ENCODE peak calls at places on chromosomes 7 and 10, in eight cellular contexts. T is brain microvascular endothelial cell, H is A549, O is IMR-90, W is ovary, I is pancreas, K is psoas muscle, N is Peyer's patch. U is an unnamed sample.

GRCh38 chr10:118773041-118773440 is 18.3 kb upstream of the CACUL1 start:
- DNase-seq in O (no peak), I (no peak), K (no peak), N (no peak), W (no peak), H (no peak), T (no peak), U (no peak)

GRCh38 chr10:132627736-132628512 is 90.3 kb downstream of the INPP5A start:
- DNase-seq in H (no peak), O (peak), K (peak), N (peak), I (no peak), T (peak), W (peak), U (no peak)

GRCh38 chr10:75469018-75469616 is 37.7 kb downstream of the LRMDA start:
- DNase-seq in W (no peak), K (peak), O (peak), T (peak), H (peak), N (no peak), I (no peak), U (peak)

GRCh38 chr10:10927608-10928007 is 90.1 kb upstream of the CELF2 start:
- DNase-seq in N (no peak), I (no peak), O (no peak), T (no peak), H (no peak), W (no peak), K (no peak), U (no peak)

GRCh38 chr10:75617485-75618155 is 186.2 kb downstream of the LRMDA start:
- DNase-seq in K (peak), T (no peak), I (no peak), H (no peak), N (no peak), W (no peak), O (no peak), U (no peak)

GRCh38 chr10:108439397-108439796 is 1274.9 kb upstream of the SORCS1 start:
- DNase-seq in K (no peak), H (no peak), W (no peak), I (no peak), O (no peak), N (no peak), T (no peak), U (no peak)

GRCh38 chr10:7432884-7433726 is 22.3 kb upstream of the SFMBT2 start:
- DNase-seq in W (no peak), O (no peak), I (no peak), T (no peak), K (no peak), H (no peak), N (no peak), U (no peak)

GRCh38 chr7:85186521-85187241 is at the start of gene SEMA3D:
- DNase-seq in N (peak), O (peak), H (peak), T (peak), K (peak), W (peak), I (peak), U (no peak)

GRCh38 chr7:21113609-21114416 is 314.1 kb upstream of the SP4 start:
- DNase-seq in O (no peak), I (no peak), T (no peak), H (no peak), K (no peak), W (no peak), N (no peak), U (no peak)

GRCh38 chr7:86926732-86927131 is 132.7 kb downstream of the ELAPOR2 start:
- DNase-seq in H (peak), N (no peak), O (peak), W (no peak), T (peak), I (no peak), K (no peak), U (peak)

GRCh38 chr7:123208793-123209192 is 9.0 kb upstream of the SLC13A1 start:
- DNase-seq in O (no peak), N (no peak), K (no peak), W (no peak), T (peak), H (peak), I (no peak), U (no peak)

GRCh38 chr10:61692447-61692846 is 29.7 kb downstream of the CABCOCO1 start:
- DNase-seq in I (no peak), T (no peak), K (no peak), O (no peak), N (no peak), H (no peak), W (no peak), U (no peak)

GRCh38 chr10:44413416-44413815 is 28.5 kb upstream of the CXCL12 start:
- DNase-seq in I (no peak), N (no peak), H (no peak), O (no peak), T (peak), K (no peak), W (no peak), U (no peak)

GRCh38 chr7:68269410-68269809 is 1272.8 kb downstream of the TYW1 start:
- DNase-seq in N (no peak), W (no peak), H (peak), I (peak), T (no peak), O (no peak), K (no peak), U (no peak)

GRCh38 chr7:33819658-33820057 is 85.7 kb upstream of the BMPER start:
- DNase-seq in N (no peak), K (no peak), O (no peak), I (no peak), T (no peak), H (no peak), W (no peak), U (no peak)

GRCh38 chr7:44057181-44057848 is 8.1 kb downstream of the PGAM2 start:
- DNase-seq in K (no peak), N (no peak), T (no peak), W (peak), I (peak), O (no peak), H (no peak), U (no peak)

GRCh38 chr10:95637140-95637539 is 19.4 kb downstream of the ALDH18A1 start:
- DNase-seq in W (no peak), N (no peak), H (no peak), O (no peak), I (no peak), T (no peak), K (no peak), U (no peak)

GRCh38 chr10:9858816-9859215 is 1158.9 kb upstream of the CELF2 start:
- DNase-seq in H (no peak), O (peak), I (no peak), T (peak), K (no peak), W (no peak), N (no peak), U (no peak)

GRCh38 chr10:82683989-82684388 is 809.0 kb downstream of the NRG3 start:
- DNase-seq in I (no peak), N (no peak), H (no peak), W (no peak), K (no peak), T (no peak), O (no peak), U (no peak)

GRCh38 chr10:131269776-131270460 is 41.6 kb downstream of the TCERG1L start:
- DNase-seq in K (no peak), W (no peak), T (no peak), H (no peak), I (no peak), N (no peak), O (no peak), U (no peak)

GRCh38 chr7:156031679-156032478 is 219.6 kb upstream of the SHH start:
- DNase-seq in O (no peak), T (no peak), H (no peak), W (no peak), I (no peak), K (no peak), N (no peak), U (no peak)

GRCh38 chr7:44077061-44077460 is 5.3 kb downstream of the POLM start:
- DNase-seq in K (peak), H (no peak), I (no peak), O (no peak), N (peak), W (peak), T (no peak), U (no peak)

GRCh38 chr7:15853832-15854470 is 167.5 kb upstream of the MEOX2 start:
- DNase-seq in T (no peak), W (no peak), H (no peak), K (no peak), I (no peak), N (no peak), O (peak), U (no peak)

GRCh38 chr7:31890198-31890597 is 180.0 kb downstream of the PDE1C start:
- DNase-seq in W (no peak), K (no peak), H (no peak), I (peak), O (peak), T (no peak), N (no peak), U (no peak)

GRCh38 chr7:128322040-128322643 is 21.6 kb downstream of the RBM28 start:
- DNase-seq in N (no peak), T (peak), K (no peak), W (no peak), I (no peak), H (peak), O (peak), U (peak)

GRCh38 chr10:51685768-51686167 is 13.6 kb downstream of the CSTF2T start:
- DNase-seq in O (no peak), K (no peak), I (no peak), H (no peak), W (no peak), N (no peak), T (no peak), U (no peak)

GRCh38 chr7:158766570-158767281 is 62.1 kb upstream of the NCAPG2 start:
- DNase-seq in H (no peak), W (no peak), N (no peak), I (no peak), K (no peak), T (no peak), O (no peak), U (no peak)

GRCh38 chr10:67476201-67476600 is 219.8 kb downstream of the CTNNA3 start:
- DNase-seq in K (no peak), W (no peak), H (no peak), I (no peak), N (peak), T (no peak), O (no peak), U (no peak)

GRCh38 chr10:107160866-107161265 is 3.6 kb downstream of the SORCS1 start:
- DNase-seq in T (no peak), H (no peak), I (no peak), N (no peak), W (no peak), O (no peak), K (no peak), U (no peak)

GRCh38 chr7:40003586-40003985 is 53.5 kb downstream of the CDK13 start:
- DNase-seq in O (no peak), T (no peak), N (no peak), W (no peak), H (no peak), K (no peak), I (no peak), U (no peak)

GRCh38 chr7:36945612-36946400 is 221.5 kb upstream of the AOAH start:
- DNase-seq in N (peak), W (no peak), K (no peak), T (no peak), O (no peak), I (peak), H (no peak), U (no peak)

GRCh38 chr7:131835141-131835540 is 278.7 kb upstream of the PODXL start:
- DNase-seq in T (no peak), I (no peak), N (no peak), H (no peak), W (no peak), K (no peak), O (no peak), U (no peak)

GRCh38 chr10:5448333-5449048 is 36.1 kb downstream of the NET1 start:
- DNase-seq in T (no peak), N (no peak), W (no peak), H (no peak), O (no peak), I (no peak), K (no peak), U (no peak)

GRCh38 chr10:5447611-5448071 is 35.3 kb downstream of the NET1 start:
- DNase-seq in I (no peak), W (no peak), K (no peak), H (no peak), T (no peak), O (peak), N (no peak), U (no peak)

GRCh38 chr10:5446390-5446926 is 34.1 kb downstream of the NET1 start:
- DNase-seq in O (peak), I (peak), T (peak), N (peak), H (peak), K (peak), W (peak), U (peak)

GRCh38 chr10:5445006-5445405 is 32.6 kb downstream of the NET1 start:
- DNase-seq in N (no peak), K (no peak), I (no peak), T (no peak), W (no peak), H (no peak), O (no peak), U (no peak)

GRCh38 chr10:5447071-5447470 is 34.7 kb downstream of the NET1 start:
- DNase-seq in T (no peak), W (no peak), K (no peak), H (no peak), O (peak), I (no peak), N (no peak), U (no peak)
- H3K4me3 ChIP-seq in T (peak), W (peak), K (peak), H (peak), O (peak), I (peak), N (peak), U (peak)

GRCh38 chr7:71547426-71547825 is 415.5 kb downstream of the GALNT17 start:
- DNase-seq in I (no peak), O (no peak), N (no peak), T (no peak), W (no peak), H (no peak), K (no peak), U (no peak)
- TF ChIP-seq CTCF in I (no peak), O (no peak), N (no peak), T (no peak), W (no peak), H (no peak), K (no peak), U (no peak)

DNA sequence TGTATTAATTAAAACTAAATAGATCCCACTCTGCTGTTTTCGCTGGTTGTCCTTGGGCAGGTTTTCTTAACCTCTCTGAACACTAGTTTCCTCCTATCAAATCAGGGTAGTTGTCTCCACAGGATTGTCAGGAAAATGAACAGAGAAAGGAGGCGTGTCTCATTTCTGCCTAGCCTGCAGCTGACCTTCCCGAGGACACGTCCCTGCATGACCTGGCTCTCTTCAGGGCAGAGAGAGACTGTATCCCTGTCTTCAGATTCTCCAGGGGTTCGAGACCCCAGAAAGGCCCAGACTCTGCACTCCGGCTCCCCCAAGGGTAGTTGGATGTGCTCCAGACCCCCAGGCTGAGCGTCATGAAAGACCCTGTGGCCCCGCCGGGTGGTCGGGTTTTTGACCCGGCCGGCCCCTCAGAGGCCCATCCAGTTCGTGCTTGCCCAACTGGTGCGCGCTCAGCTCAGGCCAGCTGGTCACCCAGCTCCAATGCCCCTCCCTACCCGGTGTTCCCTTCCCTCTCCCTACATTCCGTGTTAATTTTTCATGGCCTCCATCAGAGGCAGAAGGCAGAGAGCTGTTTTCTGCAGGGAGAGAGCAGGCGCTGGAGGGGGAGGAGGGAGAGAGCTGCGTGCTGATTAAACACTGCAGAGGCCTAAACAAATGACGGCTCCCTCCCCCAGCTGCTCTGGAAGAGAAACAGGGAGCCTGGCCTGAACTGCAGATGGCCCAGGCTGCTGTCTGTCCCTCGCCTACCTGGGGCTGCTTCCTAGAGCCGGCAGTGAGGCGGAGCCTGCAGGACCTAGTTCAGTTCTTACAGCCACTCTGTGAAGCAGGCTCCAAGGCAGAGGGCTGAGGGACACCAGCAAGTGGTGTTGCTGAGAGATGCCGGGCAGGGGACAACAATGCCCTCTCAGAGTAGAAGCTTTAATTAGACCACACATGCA is 86.2 kb upstream of the PPIF start:
- DNase-seq in N (no peak), H (no peak), W (peak), I (no peak), K (no peak), O (peak), T (no peak), U (no peak)
- H3K4me3 ChIP-seq in N (no peak), H (no peak), W (no peak), I (no peak), K (no peak), O (no peak), T (no peak), U (no peak)

GRCh38 chr7:99408347-99409191 is at the start of the genes BUD31 and PDAP1:
- DNase-seq in I (peak), N (peak), H (peak), W (peak), K (peak), O (peak), T (peak), U (peak)
- TF ChIP-seq CTCF in I (no peak), N (peak), H (no peak), W (no peak), K (no peak), O (no peak), T (no peak), U (no peak)

DNA sequence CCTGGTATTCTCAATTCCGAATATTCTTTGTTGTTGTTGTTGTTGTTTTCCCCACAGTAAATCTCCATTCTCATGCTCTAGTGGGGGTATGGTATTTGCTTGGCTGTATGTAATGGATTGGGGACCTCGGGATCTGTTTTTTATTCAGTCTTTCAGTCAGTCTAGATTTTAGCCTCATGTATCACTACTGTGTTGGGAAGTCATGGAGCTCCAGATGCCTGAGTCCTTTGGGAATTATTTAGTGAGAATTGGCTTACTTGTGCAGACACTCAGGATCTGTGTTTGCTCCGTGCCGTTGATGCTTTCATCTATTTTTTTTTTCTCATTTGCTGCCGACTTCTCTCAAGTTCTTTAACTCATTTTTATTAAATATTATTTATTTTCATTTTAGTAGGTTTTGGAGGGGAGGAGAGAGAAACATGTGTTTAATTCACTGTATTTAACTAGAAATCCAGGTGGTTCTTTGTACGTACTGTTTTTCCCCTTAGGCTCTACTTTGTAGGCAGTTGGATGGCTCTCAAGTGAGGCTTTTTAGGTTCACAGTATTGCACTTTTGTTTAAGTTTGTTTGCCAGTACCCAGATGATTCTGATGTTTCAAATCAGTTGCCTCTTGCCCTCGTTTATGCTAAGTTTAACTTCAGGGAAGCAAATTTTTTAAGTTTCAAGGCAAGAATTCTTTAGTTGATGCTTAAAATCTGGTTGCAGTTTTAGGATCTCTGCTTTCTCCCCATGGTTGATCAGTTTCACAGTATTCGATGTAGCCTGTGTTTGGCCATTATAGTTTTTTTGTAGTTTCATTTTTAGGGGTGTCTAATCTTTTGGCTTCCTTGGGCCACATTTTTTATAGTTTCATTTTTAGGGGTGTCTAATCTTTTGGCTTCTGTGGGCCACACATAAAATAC is 36.9 kb downstream of the ZNRF2 start:
- DNase-seq in K (no peak), I (no peak), W (no peak), O (no peak), N (no peak), H (no peak), T (no peak), U (no peak)
- H3K4me3 ChIP-seq in K (peak), I (no peak), W (peak), O (no peak), N (no peak), H (no peak), T (no peak), U (peak)

GRCh38 chr7:71131256-71131752 is 640 bp upstream of the GALNT17 start:
- DNase-seq in N (peak), O (no peak), I (peak), H (no peak), W (peak), T (peak), K (peak), U (no peak)
- TF ChIP-seq CTCF in N (no peak), O (no peak), I (no peak), H (no peak), W (no peak), T (no peak), K (peak), U (no peak)

U was measured in AG09309.